ENCODE peak calls at places on chromosomes 11 and 22, in ten cellular contexts. G is RWPE1; C is type B pancreatic cell; O is uterus; R is EH; D is cardiac fibroblast; K is central memory CD4-positive, alpha-beta T cell; V is A549; Y is fibroblast of lung; Z is activated CD4-positive, CD25-positive, alpha-beta regulatory T cell. T is an unnamed sample.
A peak's percentile ranks its signal among the peaks of the same experiment; 100 is the strongest.

GRCh38 chr22:43274595-43275240 is 68.5 kb downstream of the SCUBE1 start:
- DNase-seq in G (no peak), C (no peak), O (no peak), R (no peak), D (no peak), K (no peak), V (no peak), Y (no peak), Z (no peak), T (no peak)

GRCh38 chr22:45335021-45335818 is 25.5 kb downstream of the FAM118A start:
- DNase-seq in G (no peak), C (no peak), O (no peak), R (peak; percentile 13), D (no peak), K (no peak), V (no peak), Y (no peak), Z (no peak), T (no peak)

GRCh38 chr11:46381836-46382643 is 571 bp downstream of the MDK start:
- DNase-seq in G (no peak), C (no peak), O (no peak), R (peak; percentile 31), D (peak; percentile 19), K (no peak), V (no peak), Y (no peak), Z (no peak), T (no peak)

GRCh38 chr22:21936151-21936778 is 16.4 kb downstream of the PPM1F start:
- DNase-seq in G (no peak), C (no peak), O (no peak), R (peak; percentile 24), D (peak; percentile 28), K (no peak), V (no peak), Y (peak; percentile 14), Z (no peak), T (no peak)

GRCh38 chr22:41009222-41009948 is 58.2 kb downstream of the RBX1 start:
- DNase-seq in G (no peak), C (no peak), O (no peak), R (peak; percentile 53), D (peak; percentile 31), K (no peak), V (no peak), Y (peak; percentile 74), Z (no peak), T (no peak)

GRCh38 chr11:22930816-22931594 is 70.7 kb upstream of the CCDC179 start:
- DNase-seq in G (no peak), C (no peak), O (no peak), R (no peak), D (no peak), K (no peak), V (no peak), Y (no peak), Z (no peak), T (no peak)

GRCh38 chr11:61111786-61112517 is 9.7 kb downstream of the CD5 start:
- DNase-seq in G (no peak), C (no peak), O (no peak), R (peak; percentile 10), D (no peak), K (peak; percentile 78), V (no peak), Y (no peak), Z (no peak), T (no peak)

GRCh38 chr11:12411806-12412727 is 34.7 kb downstream of the PARVA start:
- DNase-seq in G (peak; percentile 86), C (no peak), O (peak; percentile 80), R (peak; percentile 99), D (peak; percentile 88), K (peak; percentile 7), V (peak; percentile 74), Y (peak; percentile 89), Z (no peak), T (peak; percentile 50)

GRCh38 chr22:17164392-17165024 is 5.4 kb upstream of the HDHD5 start:
- DNase-seq in G (no peak), C (no peak), O (no peak), R (no peak), D (peak; percentile 5), K (no peak), V (peak; percentile 24), Y (no peak), Z (no peak), T (no peak)

GRCh38 chr11:73163638-73164174 is 21.6 kb upstream of the FCHSD2 start:
- DNase-seq in G (no peak), C (no peak), O (no peak), R (peak; percentile 30), D (no peak), K (no peak), V (no peak), Y (no peak), Z (no peak), T (no peak)

GRCh38 chr22:41682033-41682807 is 6.4 kb downstream of the SNU13 start:
- DNase-seq in G (peak; percentile 86), C (peak; percentile 89), O (peak; percentile 85), R (peak; percentile 85), D (peak; percentile 93), K (peak; percentile 81), V (no peak), Y (peak; percentile 88), Z (peak; percentile 78), T (peak; percentile 76)

GRCh38 chr11:68764746-68765145 is 13.4 kb upstream of the TESMIN start:
- DNase-seq in G (no peak), C (no peak), O (no peak), R (no peak), D (no peak), K (no peak), V (no peak), Y (no peak), Z (no peak), T (no peak)

GRCh38 chr11:72038491-72038890 is 39.8 kb downstream of the IL18BP start:
- DNase-seq in G (peak; percentile 67), C (no peak), O (peak; percentile 83), R (peak; percentile 87), D (peak; percentile 82), K (no peak), V (no peak), Y (peak; percentile 89), Z (no peak), T (no peak)

GRCh38 chr22:30513462-30513861 is 8.0 kb upstream of the SEC14L4 start:
- DNase-seq in G (no peak), C (no peak), O (no peak), R (no peak), D (no peak), K (no peak), V (no peak), Y (no peak), Z (no peak), T (no peak)

GRCh38 chr22:25060522-25061071 is 108.1 kb downstream of the KIAA1671 start:
- DNase-seq in G (peak; percentile 19), C (no peak), O (no peak), R (no peak), D (no peak), K (peak; percentile 35), V (no peak), Y (no peak), Z (no peak), T (no peak)

GRCh38 chr11:74019104-74019738 is 10.3 kb upstream of the UCP3 start:
- DNase-seq in G (no peak), C (no peak), O (no peak), R (no peak), D (peak; percentile 7), K (no peak), V (no peak), Y (no peak), Z (no peak), T (no peak)

GRCh38 chr11:117459121-117459978 is 131.7 kb downstream of the CEP164 start:
- DNase-seq in G (no peak), C (no peak), O (no peak), R (no peak), D (no peak), K (no peak), V (no peak), Y (no peak), Z (no peak), T (no peak)

GRCh38 chr22:23547818-23548500 is 32.1 kb downstream of the IGLL1 start:
- DNase-seq in G (no peak), C (no peak), O (no peak), R (no peak), D (no peak), K (no peak), V (no peak), Y (no peak), Z (no peak), T (no peak)

GRCh38 chr22:25488244-25489020 is 76.0 kb upstream of the GRK3 start:
- DNase-seq in G (peak; percentile 20), C (no peak), O (peak; percentile 54), R (peak; percentile 78), D (peak; percentile 85), K (no peak), V (peak; percentile 71), Y (peak; percentile 56), Z (no peak), T (peak; percentile 82)

GRCh38 chr11:119520966-119521365 is 98.0 kb upstream of the THY1 start:
- DNase-seq in G (no peak), C (no peak), O (no peak), R (no peak), D (no peak), K (no peak), V (no peak), Y (no peak), Z (no peak), T (no peak)

GRCh38 chr22:38758276-38758945 is 2.6 kb upstream of the SUN2 start:
- DNase-seq in G (no peak), C (no peak), O (no peak), R (no peak), D (no peak), K (peak; percentile 77), V (no peak), Y (no peak), Z (peak; percentile 41), T (no peak)

GRCh38 chr11:68543594-68543993 is 83.0 kb downstream of the PPP6R3 start:
- DNase-seq in G (no peak), C (no peak), O (no peak), R (no peak), D (no peak), K (no peak), V (no peak), Y (no peak), Z (no peak), T (no peak)

GRCh38 chr11:94672636-94673035 is 95.5 kb upstream of the AMOTL1 start:
- DNase-seq in G (no peak), C (peak; percentile 55), O (no peak), R (no peak), D (no peak), K (no peak), V (no peak), Y (no peak), Z (no peak), T (no peak)

GRCh38 chr11:81869337-81870065 is 864.2 kb downstream of the FAM181B start:
- DNase-seq in G (no peak), C (no peak), O (no peak), R (no peak), D (no peak), K (peak; percentile 92), V (no peak), Y (peak; percentile 2), Z (peak; percentile 56), T (no peak)

GRCh38 chr11:32821517-32821916 is 8.2 kb upstream of the PRRG4 start:
- DNase-seq in G (peak; percentile 83), C (no peak), O (no peak), R (no peak), D (no peak), K (no peak), V (no peak), Y (no peak), Z (no peak), T (peak; percentile 25)

GRCh38 chr22:38214248-38215056 is 12.7 kb downstream of the MAFF start:
- DNase-seq in G (no peak), C (peak; percentile 84), O (peak; percentile 62), R (peak; percentile 71), D (peak; percentile 79), K (peak; percentile 79), V (no peak), Y (peak; percentile 65), Z (peak; percentile 39), T (no peak)

GRCh38 chr11:1055990-1056771 is 18.5 kb upstream of the MUC2 start:
- DNase-seq in G (no peak), C (no peak), O (no peak), R (no peak), D (no peak), K (no peak), V (no peak), Y (no peak), Z (no peak), T (no peak)

GRCh38 chr11:113341388-113342165 is 27.2 kb downstream of the TTC12 start:
- DNase-seq in G (no peak), C (no peak), O (no peak), R (no peak), D (no peak), K (no peak), V (no peak), Y (no peak), Z (no peak), T (no peak)